ENCODE peak calls at places on chromosomes 4 and X, in four cellular contexts. G is IMR-90, F is A549, L is GM12878. S is an unnamed sample.

GRCh38 chrX:49269768-49270248 is at the start of gene PPP1R3F:
- DNase-seq in G (no peak), L (no peak), F (no peak), S (no peak)

GRCh38 chr4:16329132-16329796 is 103.0 kb upstream of the TAPT1 start:
- DNase-seq in F (no peak), L (no peak), G (peak), S (no peak)

GRCh38 chr4:5863461-5864113 is 29.3 kb downstream of the CRMP1 start:
- DNase-seq in F (peak), G (peak), L (no peak), S (no peak)

GRCh38 chrX:128619490-128619889 is 567.3 kb upstream of the ACTRT1 start:
- DNase-seq in G (no peak), F (no peak), L (no peak), S (no peak)

GRCh38 chrX:118847676-118848075 is 24.1 kb downstream of the ZCCHC12 start:
- DNase-seq in F (peak), G (peak), L (no peak), S (peak)

GRCh38 chrX:15564981-15565579 is 35.7 kb downstream of the ACE2 start:
- DNase-seq in G (peak), L (peak), F (peak), S (peak)

GRCh38 chrX:133493366-133493765 is 78.1 kb upstream of the GPC4 start:
- DNase-seq in G (no peak), L (no peak), F (no peak), S (no peak)

GRCh38 chr4:25842229-25842840 is 20.5 kb downstream of the SEL1L3 start:
- DNase-seq in F (no peak), L (peak), G (no peak), S (no peak)

GRCh38 chrX:41259516-41259915 is 74.4 kb upstream of the DDX3X start:
- DNase-seq in L (no peak), G (peak), F (no peak), S (no peak)

GRCh38 chrX:7120578-7121219 is 26.8 kb upstream of the STS start:
- DNase-seq in L (no peak), G (peak), F (no peak), S (no peak)

GRCh38 chr4:87659247-87659931 is 9.3 kb downstream of the DMP1 start:
- DNase-seq in G (no peak), L (no peak), F (peak), S (no peak)

GRCh38 chr4:89788243-89789072 is 48.5 kb downstream of the SNCA start:
- DNase-seq in F (no peak), L (no peak), G (peak), S (no peak)

GRCh38 chr4:6548201-6548881 is 26.6 kb upstream of the MAN2B2 start:
- DNase-seq in F (peak), G (peak), L (no peak), S (peak)

GRCh38 chr4:76641351-76641750 is 206.3 kb downstream of the SHROOM3 start:
- DNase-seq in G (no peak), F (no peak), L (no peak), S (no peak)

GRCh38 chr4:54005475-54005874 is 58.9 kb downstream of the CHIC2 start:
- DNase-seq in G (peak), F (no peak), L (no peak), S (no peak)

GRCh38 chrX:107710617-107711391 is 64.8 kb downstream of the TSC22D3 start:
- DNase-seq in F (peak), G (peak), L (peak), S (peak)

GRCh38 chr4:174648859-174649258 is 126.6 kb upstream of the HPGD start:
- DNase-seq in F (no peak), G (no peak), L (no peak), S (no peak)

GRCh38 chr4:163447481-163447880 is 26.1 kb downstream of the TKTL2 start:
- DNase-seq in F (no peak), L (no peak), G (no peak), S (no peak)

GRCh38 chr4:170127758-170128157 is 38.0 kb upstream of the AADAT start:
- DNase-seq in G (no peak), L (no peak), F (no peak), S (no peak)

GRCh38 chr4:164462471-164462870 is 291.5 kb upstream of the SMIM31 start:
- DNase-seq in G (no peak), L (no peak), F (no peak), S (no peak)

GRCh38 chr4:10607206-10607605 is 77.4 kb downstream of the CLNK start:
- DNase-seq in L (no peak), G (no peak), F (no peak), S (no peak)

DNA sequence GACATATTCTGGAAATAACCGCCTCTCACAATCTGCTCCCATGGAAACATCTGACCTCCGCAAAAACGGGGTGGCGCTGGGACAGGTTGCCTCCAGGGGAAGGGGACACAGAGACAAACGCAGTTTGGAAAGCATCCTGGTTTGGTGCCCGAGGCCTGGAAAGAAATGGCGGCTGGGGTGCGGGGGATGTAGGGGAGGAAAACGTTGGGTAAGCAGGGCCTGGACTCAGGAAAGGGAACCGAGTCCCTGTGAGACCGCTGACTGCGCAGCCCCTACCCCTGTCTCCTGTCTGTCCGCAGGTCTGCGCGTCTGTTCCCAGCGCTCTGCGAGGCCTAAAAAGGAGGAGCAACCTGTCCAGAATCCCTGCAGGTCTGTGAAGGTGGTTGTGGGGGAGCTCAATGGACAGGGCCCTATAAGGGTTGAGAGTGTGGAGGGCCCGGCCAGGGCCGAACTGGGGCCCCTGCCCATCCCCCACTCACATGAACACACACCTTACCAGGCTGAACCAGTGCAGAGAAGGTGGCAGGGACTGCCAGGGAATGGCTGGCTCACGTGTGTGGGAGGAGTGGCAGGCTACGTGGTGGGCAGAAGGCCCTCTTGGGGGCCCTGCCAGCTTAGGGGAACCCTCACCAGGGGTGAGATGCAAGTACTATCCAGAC is 671 bp downstream of the TCEAL3 start:
- DNase-seq in G (no peak), F (no peak), L (no peak), S (no peak)
- TF ChIP-seq ELK1 in G (no peak), F (no peak), L (no peak), S (no peak)

DNA sequence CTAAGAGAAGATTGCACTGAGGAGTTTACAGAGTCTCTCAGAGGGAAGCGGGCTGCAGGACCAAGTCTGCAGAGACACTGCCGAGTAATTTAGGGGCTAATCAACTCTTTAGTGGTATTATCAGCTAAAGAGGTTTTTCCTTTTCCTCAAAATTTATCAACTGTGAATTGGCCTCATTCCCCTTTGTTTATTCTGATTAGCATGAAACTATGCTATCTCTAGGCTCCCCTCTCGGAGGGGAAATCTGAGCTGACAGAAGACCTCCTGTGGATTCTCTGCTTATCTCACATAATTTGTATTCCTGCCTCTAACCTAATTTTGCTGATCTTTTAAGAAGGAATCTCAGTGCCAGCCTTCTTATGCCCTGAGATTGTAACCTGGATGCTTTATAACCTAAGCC is 201.0 kb downstream of the DCTD start:
- DNase-seq in L (no peak), F (no peak), G (no peak), S (no peak)
- TF ChIP-seq ELK1 in L (no peak), F (no peak), G (no peak), S (no peak)

GRCh38 chrX:136215559-136215958 is 35.6 kb downstream of the MAP7D3 start:
- DNase-seq in L (no peak), F (no peak), G (peak), S (no peak)
- TF ChIP-seq ELK1 in L (no peak), F (no peak), G (no peak), S (no peak)

GRCh38 chrX:105821471-105822081 is 763 bp upstream of the NRK start:
- DNase-seq in L (no peak), G (peak), F (no peak), S (no peak)
- TF ChIP-seq ELK1 in L (no peak), G (no peak), F (no peak), S (no peak)